ENCODE peak calls at places on chromosomes 1 and 21, in ten cellular contexts. L is cardiac fibroblast, B is IMR-90, R is fibroblast of pulmonary artery, J is neural crest cell, M is mucosa of descending colon, A is A549, G is WERI-Rb-1, N is HFF-Myc, E is tibial nerve. D is an unnamed sample.

GRCh38 chr1:68173283-68174172 is 58.8 kb downstream of the WLS start:
- DNase-seq in G (no peak), A (no peak), J (no peak), L (peak; percentile 63), N (no peak), M (no peak), R (peak; percentile 42), E (no peak), B (peak; percentile 75), D (peak; percentile 31)

GRCh38 chr1:67754526-67754920 is 69.5 kb downstream of the GADD45A start:
- DNase-seq in G (no peak), L (no peak), B (no peak), A (no peak), E (no peak), R (no peak), J (no peak), N (no peak), M (no peak), D (no peak)

GRCh38 chr1:172308577-172308976 is 111.9 kb upstream of the C1orf105 start:
- DNase-seq in B (peak; percentile 60), M (no peak), R (peak; percentile 44), J (no peak), L (no peak), A (no peak), E (no peak), G (no peak), N (no peak), D (no peak)

GRCh38 chr1:92210701-92211100 is 7.0 kb upstream of the C1orf146 start:
- DNase-seq in M (no peak), G (no peak), J (no peak), L (peak; percentile 65), A (no peak), E (no peak), N (no peak), R (peak; percentile 13), B (peak; percentile 64), D (no peak)

GRCh38 chr1:3543076-3544049 is 67.9 kb downstream of the MEGF6 start:
- DNase-seq in J (no peak), L (peak; percentile 91), M (no peak), N (no peak), E (peak; percentile 21), G (no peak), R (peak; percentile 61), A (peak; percentile 50), B (peak; percentile 92), D (peak; percentile 98)

GRCh38 chr1:187568067-187568466 is 739.3 kb downstream of the PLA2G4A start:
- DNase-seq in L (no peak), R (no peak), A (no peak), G (no peak), M (no peak), E (no peak), B (no peak), N (no peak), J (no peak), D (no peak)

GRCh38 chr21:38112219-38112789 is 144.5 kb upstream of the KCNJ15 start:
- DNase-seq in N (no peak), J (no peak), L (no peak), G (no peak), B (no peak), A (no peak), E (no peak), M (no peak), R (no peak), D (no peak)

GRCh38 chr1:193157360-193157759 is 29.1 kb downstream of the B3GALT2 start:
- DNase-seq in E (no peak), A (no peak), G (no peak), N (no peak), J (no peak), B (no peak), R (no peak), L (no peak), M (no peak), D (no peak)

GRCh38 chr1:102941364-102941947 is 166.9 kb downstream of the COL11A1 start:
- DNase-seq in R (peak; percentile 0), N (no peak), E (no peak), M (no peak), L (peak; percentile 22), B (peak; percentile 5), G (no peak), J (no peak), A (peak; percentile 0), D (peak; percentile 10)

DNA sequence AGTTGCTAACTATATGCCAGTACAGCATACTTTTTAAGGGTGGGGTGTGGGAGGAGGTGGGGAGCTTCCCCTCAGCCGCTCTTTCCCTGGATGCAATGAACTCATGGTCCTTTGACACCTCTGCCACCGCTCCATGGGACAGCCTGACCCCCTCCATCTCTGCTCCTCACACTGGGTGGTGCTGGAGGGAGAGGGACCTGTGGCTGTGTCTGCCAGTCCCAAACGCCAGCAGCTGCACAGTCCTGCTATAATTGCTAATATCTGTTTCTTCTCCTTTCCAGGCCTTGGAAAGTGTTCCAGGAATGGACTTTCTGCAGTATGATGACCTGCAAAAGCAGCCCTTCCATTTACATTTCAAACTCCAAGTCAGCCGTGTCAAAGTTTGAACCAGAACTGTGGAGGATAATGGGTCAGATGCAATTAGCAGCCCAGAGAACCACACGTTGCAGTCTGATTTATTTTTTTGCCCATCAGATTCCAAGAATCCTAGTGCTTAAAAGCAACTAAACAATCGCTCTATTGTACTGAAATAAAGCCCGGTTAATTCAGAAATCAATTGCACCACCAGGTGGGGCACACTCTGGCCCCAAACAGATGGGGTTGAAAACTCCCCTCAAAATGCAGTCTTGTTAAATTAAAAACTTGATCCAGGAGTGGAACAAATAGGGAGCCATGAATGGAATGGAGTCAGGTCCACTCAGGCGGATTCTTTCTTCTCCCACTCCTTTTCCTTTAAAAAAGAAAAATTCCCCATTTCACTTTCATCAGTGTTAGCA is 160.6 kb upstream of the LMO4 start:
- DNase-seq in L (no peak), A (no peak), N (no peak), E (no peak), G (no peak), M (no peak), B (no peak), J (no peak), R (no peak), D (no peak)
- TF ChIP-seq CTCF in L (no peak), A (no peak), N (peak; percentile 9), E (no peak), G (peak; percentile 19), M (no peak), B (no peak), J (peak; percentile 46), R (peak; percentile 9), D (peak; percentile 57)

GRCh38 chr1:89274431-89274857 is 1.8 kb upstream of the GBP5 start:
- DNase-seq in B (peak; percentile 8), R (peak; percentile 97), L (peak; percentile 89), J (no peak), A (no peak), E (no peak), G (no peak), N (no peak), M (no peak), D (no peak)

GRCh38 chr1:89273324-89273778 is 691 bp upstream of the GBP5 start:
- DNase-seq in G (no peak), N (no peak), M (peak; percentile 59), L (no peak), A (no peak), B (no peak), J (no peak), E (no peak), R (no peak), D (no peak)

GRCh38 chr1:89277725-89278124 is 5.1 kb upstream of the GBP5 start:
- DNase-seq in L (peak; percentile 5), M (no peak), G (no peak), B (no peak), A (no peak), E (no peak), R (peak; percentile 17), J (no peak), N (no peak), D (no peak)

GRCh38 chr1:89279011-89279466 is 6.4 kb upstream of the GBP5 start:
- DNase-seq in B (no peak), A (no peak), R (no peak), J (no peak), L (no peak), N (no peak), M (no peak), E (no peak), G (no peak), D (no peak)

GRCh38 chr1:89276690-89277089 is 4.0 kb upstream of the GBP5 start:
- DNase-seq in J (no peak), E (no peak), R (peak; percentile 28), B (no peak), A (peak; percentile 1), L (peak; percentile 9), N (no peak), M (no peak), G (no peak), D (no peak)
- TF ChIP-seq CTCF in J (no peak), E (peak; percentile 10), R (peak; percentile 16), B (no peak), A (no peak), L (no peak), N (no peak), M (no peak), G (no peak), D (peak; percentile 21)

DNA sequence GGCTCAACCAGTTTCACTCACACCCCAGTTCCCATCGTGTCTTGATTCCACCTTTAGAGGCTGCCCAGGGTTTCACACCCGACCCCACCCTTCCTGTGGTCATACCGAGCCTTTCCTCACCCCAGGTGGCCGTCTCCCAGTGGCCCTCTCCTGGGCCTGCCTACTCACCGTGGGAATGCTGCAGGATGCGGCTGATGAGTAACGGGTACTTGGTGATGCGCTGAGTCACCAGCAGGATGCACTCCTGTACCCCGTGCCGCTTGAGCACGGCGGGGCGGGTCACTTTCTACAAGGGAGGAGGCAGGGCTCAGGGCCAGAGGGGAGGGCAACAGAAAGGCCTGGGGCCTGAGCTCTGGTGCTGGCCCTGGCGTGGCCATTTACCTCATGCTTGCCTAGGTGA is 16.4 kb downstream of the ARHGEF2 start:
- DNase-seq in E (no peak), J (no peak), L (peak; percentile 98), R (peak; percentile 93), A (peak; percentile 96), N (peak; percentile 81), B (peak; percentile 97), G (peak; percentile 52), M (no peak), D (peak; percentile 95)
- TF ChIP-seq CTCF in E (no peak), J (no peak), L (peak; percentile 12), R (peak; percentile 47), A (peak; percentile 43), N (peak; percentile 44), B (peak; percentile 58), G (peak; percentile 31), M (no peak), D (peak; percentile 72)

GRCh38 chr1:110766336-110766647 is 91.6 kb upstream of the KCNA3 start:
- DNase-seq in R (no peak), L (no peak), M (no peak), J (no peak), A (no peak), N (no peak), G (no peak), E (no peak), B (no peak), D (no peak)
- TF ChIP-seq CTCF in R (no peak), L (no peak), M (no peak), J (no peak), A (no peak), N (no peak), G (no peak), E (no peak), B (no peak), D (peak; percentile 39)

D was measured in HFFc6.